ENCODE peak calls at places on chromosomes 3 and 15, in seven cellular contexts. H is WERI-Rb-1, Y is sigmoid colon, C is HepG2, X is bronchial epithelial cell, W is HAP-1, V is H7. P is an unnamed sample.

GRCh38 chr3:146117406-146118285 is 43.3 kb downstream of the PLOD2 start:
- DNase-seq in H (no peak), V (no peak), Y (no peak), X (peak; percentile 20), W (no peak), C (no peak), P (no peak)

GRCh38 chr3:59727902-59728301 is 678.1 kb upstream of the CFAP20DC start:
- DNase-seq in X (no peak), H (no peak), Y (no peak), C (no peak), V (no peak), W (no peak), P (no peak)

GRCh38 chr3:183006396-183007002 is 26.2 kb upstream of the DCUN1D1 start:
- DNase-seq in V (peak; percentile 46), W (no peak), Y (no peak), X (no peak), H (no peak), C (no peak), P (no peak)

GRCh38 chr3:53030864-53031445 is 14.9 kb downstream of the SFMBT1 start:
- DNase-seq in C (no peak), H (no peak), Y (no peak), X (peak; percentile 33), W (peak; percentile 30), V (peak; percentile 64), P (no peak)

GRCh38 chr3:41431386-41431785 is 232.1 kb downstream of the CTNNB1 start:
- DNase-seq in W (no peak), H (no peak), Y (no peak), C (no peak), X (no peak), V (no peak), P (no peak)

GRCh38 chr15:100020181-100020580 is 286.9 kb upstream of the LYSMD4 start:
- DNase-seq in Y (no peak), W (no peak), H (no peak), V (peak; percentile 71), C (no peak), X (no peak), P (no peak)

GRCh38 chr3:57696861-57697321 is 4.0 kb upstream of the DENND6A start:
- DNase-seq in X (peak; percentile 99), Y (no peak), V (no peak), C (no peak), W (no peak), H (no peak), P (no peak)

GRCh38 chr3:98702166-98702565 is 61.0 kb upstream of the ST3GAL6 start:
- DNase-seq in C (no peak), H (no peak), Y (no peak), W (no peak), V (no peak), X (no peak), P (no peak)

GRCh38 chr3:72896996-72897757 is 9.3 kb downstream of the GXYLT2 start:
- DNase-seq in C (no peak), X (no peak), H (no peak), W (no peak), Y (no peak), V (no peak), P (no peak)

GRCh38 chr3:56921573-56922571 is 120.1 kb upstream of the ARHGEF3 start:
- DNase-seq in W (no peak), C (no peak), Y (peak; percentile 71), V (no peak), X (no peak), H (no peak), P (peak; percentile 53)

GRCh38 chr3:20751299-20751698 is 565.3 kb upstream of the SGO1 start:
- DNase-seq in X (no peak), C (no peak), W (no peak), H (no peak), V (no peak), Y (no peak), P (no peak)

GRCh38 chr3:155548194-155548593 is 196.7 kb downstream of the PLCH1 start:
- DNase-seq in C (no peak), X (peak; percentile 65), Y (no peak), W (no peak), H (no peak), V (no peak), P (no peak)

GRCh38 chr15:56950979-56951378 is 32.5 kb downstream of the TCF12 start:
- DNase-seq in H (no peak), V (no peak), C (no peak), W (no peak), X (no peak), Y (no peak), P (no peak)

GRCh38 chr3:182909318-182910040 is 70.9 kb downstream of the DCUN1D1 start:
- DNase-seq in Y (no peak), W (no peak), C (no peak), X (peak; percentile 32), H (no peak), V (peak; percentile 25), P (peak; percentile 77)

GRCh38 chr15:26667222-26667988 is 105.5 kb downstream of the GABRB3 start:
- DNase-seq in V (no peak), W (no peak), Y (no peak), H (no peak), C (no peak), X (peak; percentile 63), P (no peak)

GRCh38 chr3:196192036-196193001 is 18.9 kb downstream of the ZDHHC19 start:
- DNase-seq in X (no peak), C (peak; percentile 35), Y (no peak), V (peak; percentile 59), H (no peak), W (peak; percentile 37), P (peak; percentile 42)

GRCh38 chr3:59017617-59017984 is 32.2 kb downstream of the CFAP20DC start:
- DNase-seq in X (no peak), Y (no peak), H (no peak), V (no peak), C (no peak), W (no peak), P (no peak)

GRCh38 chr3:18086078-18086477 is 339.1 kb downstream of the SATB1 start:
- DNase-seq in X (no peak), Y (no peak), C (no peak), V (no peak), H (no peak), W (no peak), P (peak; percentile 21)

GRCh38 chr3:51966941-51967383 is 292 bp downstream of the PCBP4 start:
- DNase-seq in C (no peak), X (no peak), Y (no peak), H (peak; percentile 34), W (no peak), V (no peak), P (no peak)

GRCh38 chr3:129966876-129967275 is 7.6 kb upstream of the TRH start:
- DNase-seq in C (no peak), Y (no peak), X (no peak), W (no peak), V (no peak), H (no peak), P (no peak)
- H3K27me3 ChIP-seq in C (no peaks in the 10 kb centered on the region), Y (no peaks in the 10 kb centered on the region), X (peaks cover 5% of the 10 kb centered on the region), W (no peaks in the 10 kb centered on the region), V (peaks cover 35% of the 10 kb centered on the region), H (no peaks in the 10 kb centered on the region), P (no peaks in the 10 kb centered on the region)

DNA sequence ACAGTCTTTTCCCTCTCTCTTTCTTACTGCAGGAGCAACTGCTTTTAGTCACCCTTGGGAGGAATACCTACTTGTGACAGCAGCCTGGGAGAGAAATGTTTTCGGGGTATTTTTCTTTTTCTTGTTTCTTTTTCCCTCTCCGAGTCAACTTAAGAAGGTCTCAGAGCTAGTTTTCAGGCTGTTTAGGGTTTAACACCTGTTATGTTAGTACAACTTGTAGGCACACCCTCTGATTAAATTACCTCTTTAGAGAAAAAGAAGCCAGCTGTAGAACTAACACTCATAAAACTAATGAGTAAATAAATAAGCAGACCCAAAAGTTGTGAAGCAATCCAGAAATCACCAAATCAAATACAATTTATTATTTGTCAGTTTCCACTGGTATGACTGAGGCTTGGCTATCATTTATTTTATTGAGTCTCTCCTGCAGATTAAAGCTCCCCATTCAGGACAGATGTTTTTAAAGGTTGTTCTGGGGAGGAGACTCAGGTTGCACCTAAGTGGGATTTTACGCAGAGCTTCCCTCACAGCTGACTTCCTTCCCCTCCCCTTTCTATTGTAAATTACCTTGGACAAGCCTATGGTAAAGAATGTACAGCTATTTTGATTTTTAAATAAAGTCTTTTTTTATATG is 112.5 kb downstream of the FOXB1 start:
- DNase-seq in V (no peak), C (no peak), Y (no peak), H (no peak), W (no peak), X (no peak), P (no peak)
- H3K27me3 ChIP-seq in V (peaks cover 2% of the 10 kb centered on the region), C (no peaks in the 10 kb centered on the region), Y (peaks cover 7% of the 10 kb centered on the region), H (no peaks in the 10 kb centered on the region), W (peaks cover 5% of the 10 kb centered on the region), X (peaks cover 20% of the 10 kb centered on the region), P (no peaks in the 10 kb centered on the region)

DNA sequence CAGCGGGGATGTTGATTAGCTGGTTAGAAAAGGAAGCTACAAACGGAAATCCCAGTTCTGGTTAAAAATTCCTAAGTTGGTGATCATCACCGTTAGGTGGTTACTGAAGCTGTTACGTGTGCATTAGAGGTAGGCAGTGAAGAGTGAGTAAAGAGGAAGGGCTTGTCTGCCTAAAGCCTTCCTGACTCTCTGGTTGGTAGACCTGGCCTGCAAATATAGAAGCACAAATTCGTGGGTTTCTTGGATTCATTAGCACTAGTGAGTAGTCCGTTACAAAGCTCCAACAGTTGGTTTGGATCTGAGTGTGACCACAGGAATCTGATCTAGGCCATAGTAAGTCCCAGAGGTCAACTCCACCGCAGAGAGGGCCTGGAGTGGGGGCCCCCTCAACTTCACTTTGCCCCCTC is 174.0 kb upstream of the TP63 start:
- DNase-seq in C (no peak), V (no peak), X (peak; percentile 63), Y (no peak), W (no peak), H (no peak), P (no peak)
- H3K27me3 ChIP-seq in C (no peaks in the 10 kb centered on the region), V (no peaks in the 10 kb centered on the region), X (no peaks in the 10 kb centered on the region), Y (no peaks in the 10 kb centered on the region), W (no peaks in the 10 kb centered on the region), H (no peaks in the 10 kb centered on the region), P (no peaks in the 10 kb centered on the region)

DNA sequence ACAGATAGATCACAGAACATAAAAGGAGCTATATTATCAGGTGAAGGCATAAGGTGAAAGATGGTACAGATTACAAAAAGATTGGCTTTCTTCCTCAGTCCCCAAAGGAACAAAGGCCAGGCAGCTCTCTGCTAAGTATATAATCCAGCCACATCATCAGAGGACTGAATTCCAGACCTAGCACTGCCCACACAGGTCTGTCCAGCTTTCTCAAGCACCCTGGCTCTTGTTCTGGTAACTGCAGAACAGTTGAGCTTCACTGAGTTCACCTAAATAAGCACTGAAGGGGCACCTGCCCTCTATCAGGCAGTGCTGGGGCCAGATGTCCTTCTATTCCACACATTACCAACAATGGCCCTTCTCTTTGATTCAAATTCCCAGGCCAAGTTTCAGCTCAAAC is 6.3 kb downstream of the DUOXA1 start:
- DNase-seq in Y (no peak), V (no peak), X (no peak), W (no peak), H (no peak), C (no peak), P (no peak)
- H3K27me3 ChIP-seq in Y (peaks cover 17% of the 10 kb centered on the region), V (peaks cover 47% of the 10 kb centered on the region), X (no peaks in the 10 kb centered on the region), W (peaks cover 26% of the 10 kb centered on the region), H (no peaks in the 10 kb centered on the region), C (peaks cover 3% of the 10 kb centered on the region), P (no peaks in the 10 kb centered on the region)

GRCh38 chr15:66254364-66255292 is 1.1 kb upstream of the MEGF11 start:
- DNase-seq in X (no peak), V (peak; percentile 81), H (no peak), C (no peak), W (no peak), Y (no peak), P (no peak)
- H3K27me3 ChIP-seq in X (peaks cover 48% of the 10 kb centered on the region), V (peaks cover 74% of the 10 kb centered on the region), H (peaks cover 24% of the 10 kb centered on the region), C (peaks cover 74% of the 10 kb centered on the region), W (peaks cover 89% of the 10 kb centered on the region), Y (peaks cover 59% of the 10 kb centered on the region), P (no peaks in the 10 kb centered on the region)

GRCh38 chr15:79307251-79307650 is 3.7 kb upstream of the TMED3 start:
- DNase-seq in X (no peak), Y (no peak), W (no peak), V (no peak), C (no peak), H (no peak), P (no peak)
- H3K27me3 ChIP-seq in X (no peaks in the 10 kb centered on the region), Y (no peaks in the 10 kb centered on the region), W (peaks cover 67% of the 10 kb centered on the region), V (peaks cover 15% of the 10 kb centered on the region), C (no peaks in the 10 kb centered on the region), H (no peaks in the 10 kb centered on the region), P (no peaks in the 10 kb centered on the region)